ENCODE peak calls at places on chromosomes 13 and 19, in four cellular contexts. L, F, S and Y are unnamed samples.

GRCh38 chr19:54470991-54471782 is 1.9 kb downstream of the CDC42EP5 start:
- DNase-seq in L (no peak), F (peak), S (peak), Y (no peak)

GRCh38 chr19:9967326-9967725 is 31.0 kb upstream of the OLFM2 start:
- DNase-seq in L (no peak), F (no peak), S (no peak), Y (no peak)

GRCh38 chr19:43469160-43469480 is 3.7 kb upstream of the LYPD3 start:
- DNase-seq in L (no peak), F (no peak), S (no peak), Y (peak)

GRCh38 chr19:32407004-32407992 is 1.7 kb downstream of the DPY19L3 start:
- DNase-seq in L (no peak), F (no peak), S (peak), Y (no peak)

GRCh38 chr13:30052127-30052526 is 201.7 kb upstream of the UBL3 start:
- DNase-seq in L (no peak), F (no peak), S (no peak), Y (no peak)

GRCh38 chr19:58558623-58559274 is 338 bp upstream of the UBE2M start:
- DNase-seq in L (peak), F (peak), S (peak), Y (peak)

GRCh38 chr13:29472317-29472961 is 123.0 kb downstream of the SLC7A1 start:
- DNase-seq in L (peak), F (peak), S (peak), Y (no peak)

GRCh38 chr13:108769213-108770070 is 140.0 kb downstream of the MYO16 start:
- DNase-seq in L (no peak), F (no peak), S (no peak), Y (no peak)

GRCh38 chr13:113860579-113861432 is 3.1 kb downstream of the GAS6 start:
- DNase-seq in L (no peak), F (no peak), S (peak), Y (no peak)

GRCh38 chr19:46068345-46069258 is 27.8 kb upstream of the IGFL4 start:
- DNase-seq in L (peak), F (peak), S (peak), Y (no peak)

GRCh38 chr19:18657590-18658365 is 20.9 kb downstream of the KLHL26 start:
- DNase-seq in L (no peak), F (peak), S (no peak), Y (no peak)

GRCh38 chr13:27269114-27269665 is 1.4 kb upstream of the RASL11A start:
- DNase-seq in L (no peak), F (peak), S (no peak), Y (no peak)

GRCh38 chr13:43698009-43698408 is 88.8 kb downstream of the ENOX1 start:
- DNase-seq in L (no peak), F (no peak), S (no peak), Y (no peak)

GRCh38 chr13:45500492-45501174 is 35.9 kb downstream of the COG3 start:
- DNase-seq in L (peak), F (no peak), S (no peak), Y (no peak)

GRCh38 chr13:70518081-70518480 is 409.8 kb upstream of the KLHL1 start:
- DNase-seq in L (no peak), F (no peak), S (no peak), Y (no peak)

GRCh38 chr13:107736149-107736548 is 479.2 kb downstream of the LIG4 start:
- DNase-seq in L (no peak), F (no peak), S (no peak), Y (no peak)

GRCh38 chr19:1235625-1236538 is 1.9 kb downstream of the CBARP start:
- DNase-seq in L (no peak), F (no peak), S (no peak), Y (no peak)

GRCh38 chr19:658916-659839 is 3.8 kb downstream of the RNF126 start:
- DNase-seq in L (no peak), F (no peak), S (peak), Y (peak)

GRCh38 chr13:75850915-75851314 is 214.8 kb downstream of the LMO7 start:
- DNase-seq in L (no peak), F (no peak), S (no peak), Y (no peak)

GRCh38 chr13:100789481-100789880 is 114.9 kb upstream of the TMTC4 start:
- DNase-seq in L (no peak), F (no peak), S (no peak), Y (no peak)

GRCh38 chr19:54448037-54448773 is 794 bp upstream of the LENG8 start:
- DNase-seq in L (no peak), F (peak), S (peak), Y (no peak)

GRCh38 chr19:11168568-11168967 is 13.0 kb upstream of the SPC24 start:
- DNase-seq in L (peak), F (no peak), S (no peak), Y (no peak)

GRCh38 chr13:95494082-95494681 is 58.3 kb upstream of the CLDN10 start:
- DNase-seq in L (peak), F (no peak), S (no peak), Y (peak)

GRCh38 chr13:30569901-30570576 is 47.7 kb upstream of the USPL1 start:
- DNase-seq in L (peak), F (peak), S (peak), Y (no peak)

GRCh38 chr13:107992542-107992941 is 222.8 kb downstream of the LIG4 start:
- DNase-seq in L (no peak), F (no peak), S (no peak), Y (no peak)

GRCh38 chr19:43555185-43555770 is 20.0 kb downstream of the XRCC1 start:
- DNase-seq in L (peak), F (peak), S (peak), Y (peak)

GRCh38 chr13:100508391-100508790 is 80.2 kb downstream of the GGACT start:
- DNase-seq in L (no peak), F (no peak), S (no peak), Y (no peak)

GRCh38 chr13:110388141-110388943 is 81.3 kb downstream of the COL4A2 start:
- DNase-seq in L (no peak), F (no peak), S (peak), Y (no peak)
- H3K4me3 ChIP-seq in L (no peak), F (no peak), S (no peak), Y (no peak)

GRCh38 chr19:12284631-12285030 is 10.1 kb downstream of the ZNF44 start:
- DNase-seq in L (no peak), F (no peak), S (no peak), Y (no peak)

GRCh38 chr19:12284226-12284625 is 10.5 kb downstream of the ZNF44 start:
- DNase-seq in L (no peak), F (no peak), S (no peak), Y (no peak)

GRCh38 chr19:12272980-12273901 is 21.4 kb downstream of the ZNF44 start:
- DNase-seq in L (no peak), F (no peak), S (no peak), Y (no peak)

GRCh38 chr19:12278713-12279112 is 16.0 kb downstream of the ZNF44 start:
- DNase-seq in L (no peak), F (no peak), S (no peak), Y (no peak)
- H3K4me3 ChIP-seq in L (no peak), F (no peak), S (no peak), Y (no peak)

GRCh38 chr19:40237791-40238190 is 11.3 kb upstream of the CCNP start:
- DNase-seq in L (no peak), F (no peak), S (no peak), Y (no peak)
- H3K4me3 ChIP-seq in L (no peak), F (no peak), S (no peak), Y (no peak)

DNA sequence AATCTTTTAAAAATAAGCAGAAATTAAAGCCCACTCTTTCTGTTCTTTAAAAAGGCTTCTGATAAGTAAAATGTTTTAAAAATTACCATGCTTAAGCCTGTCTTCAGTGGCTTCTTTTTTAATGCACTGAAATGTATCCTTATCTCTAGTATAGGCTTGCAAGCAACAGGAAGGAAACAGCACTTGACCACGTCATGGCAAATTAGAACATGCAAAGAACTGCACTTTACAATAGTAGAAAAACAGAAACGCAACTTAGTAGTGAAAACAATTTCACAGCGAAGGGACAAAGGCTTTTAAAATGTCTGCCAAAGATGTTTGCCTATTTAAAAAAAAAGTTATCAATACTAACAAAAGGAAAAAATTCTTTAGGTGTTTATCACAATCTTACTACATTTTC is 36.3 kb downstream of the ELF1 start:
- DNase-seq in L (no peak), F (peak), S (peak), Y (peak)
- H3K4me3 ChIP-seq in L (no peak), F (no peak), S (peak), Y (peak)

GRCh38 chr13:99345345-99345744 is 38.1 kb upstream of the GPR183 start:
- DNase-seq in L (no peak), F (no peak), S (no peak), Y (no peak)

GRCh38 chr13:99346328-99347070 is 39.3 kb upstream of the GPR183 start:
- DNase-seq in L (no peak), F (no peak), S (no peak), Y (no peak)

GRCh38 chr13:99347335-99347878 is 40.2 kb upstream of the GPR183 start:
- DNase-seq in L (no peak), F (no peak), S (no peak), Y (no peak)

GRCh38 chr13:99350191-99350590 is 43.0 kb upstream of the GPR183 start:
- DNase-seq in L (no peak), F (no peak), S (no peak), Y (no peak)

GRCh38 chr13:99347911-99348451 is 40.8 kb upstream of the GPR183 start:
- DNase-seq in L (no peak), F (no peak), S (no peak), Y (no peak)
- H3K4me3 ChIP-seq in L (no peak), F (no peak), S (no peak), Y (no peak)

GRCh38 chr13:59409211-59409610 is 754.5 kb downstream of the DIAPH3 start:
- DNase-seq in L (no peak), F (peak), S (peak), Y (no peak)
- H3K4me3 ChIP-seq in L (no peak), F (no peak), S (no peak), Y (no peak)